ENCODE peak calls at places on chromosome 5, in eight cellular contexts. P is HFFc6, E is astrocyte of the spinal cord, Y is left lobe of liver, J is GM04503, I is IMR-90, G is GM19239, A is HEK293T. L is an unnamed sample.

GRCh38 chr5:66945389-66946349 is 250.9 kb downstream of the CD180 start:
- DNase-seq in P (no peak), E (no peak), Y (no peak), J (no peak), I (peak), G (peak), A (peak), L (no peak)

GRCh38 chr5:176473335-176474006 is 25.3 kb downstream of the FAF2 start:
- DNase-seq in P (peak), E (no peak), Y (no peak), J (no peak), I (peak), G (no peak), A (no peak), L (no peak)

GRCh38 chr5:148484651-148485050 is 100.9 kb downstream of the FBXO38 start:
- DNase-seq in P (peak), E (no peak), Y (no peak), J (no peak), I (no peak), G (no peak), A (no peak), L (no peak)

GRCh38 chr5:177334155-177334551 is 17.3 kb downstream of the LMAN2 start:
- DNase-seq in P (no peak), E (no peak), Y (no peak), J (no peak), I (no peak), G (no peak), A (no peak), L (no peak)

GRCh38 chr5:137214446-137215189 is 284.5 kb downstream of the SPOCK1 start:
- DNase-seq in P (no peak), E (no peak), Y (no peak), J (no peak), I (no peak), G (no peak), A (no peak), L (no peak)

GRCh38 chr5:40630166-40630565 is 49.5 kb upstream of the PTGER4 start:
- DNase-seq in P (no peak), E (no peak), Y (no peak), J (no peak), I (no peak), G (no peak), A (no peak), L (no peak)

GRCh38 chr5:128154943-128155342 is 71.4 kb downstream of the SLC12A2 start:
- DNase-seq in P (no peak), E (no peak), Y (no peak), J (no peak), I (peak), G (no peak), A (no peak), L (no peak)

GRCh38 chr5:142796492-142797109 is 26.4 kb downstream of the ARHGAP26 start:
- DNase-seq in P (no peak), E (no peak), Y (no peak), J (no peak), I (no peak), G (no peak), A (no peak), L (no peak)

GRCh38 chr5:139561655-139562451 is 714 bp downstream of the UBE2D2 start:
- DNase-seq in P (peak), E (peak), Y (no peak), J (no peak), I (peak), G (no peak), A (peak), L (no peak)

GRCh38 chr5:141479776-141480175 is 4.0 kb downstream of the PCDHGC3 start:
- DNase-seq in P (no peak), E (no peak), Y (no peak), J (no peak), I (peak), G (no peak), A (no peak), L (no peak)

GRCh38 chr5:89128097-89128496 is 245.1 kb upstream of the MEF2C start:
- DNase-seq in P (no peak), E (no peak), Y (no peak), J (no peak), I (peak), G (no peak), A (no peak), L (no peak)

GRCh38 chr5:5179079-5179478 is 38.9 kb downstream of the ADAMTS16 start:
- DNase-seq in P (no peak), E (no peak), Y (no peak), J (no peak), I (no peak), G (no peak), A (no peak), L (no peak)

GRCh38 chr5:138725153-138725884 is 27.9 kb upstream of the CTNNA1 start:
- DNase-seq in P (peak), E (peak), Y (no peak), J (no peak), I (peak), G (no peak), A (peak), L (no peak)

GRCh38 chr5:29337030-29337429 is 1856.5 kb upstream of the CDH6 start:
- DNase-seq in P (no peak), E (no peak), Y (no peak), J (no peak), I (no peak), G (no peak), A (no peak), L (no peak)

GRCh38 chr5:76025069-76025468 is 58.1 kb upstream of the SV2C start:
- DNase-seq in P (no peak), E (no peak), Y (no peak), J (no peak), I (no peak), G (no peak), A (no peak), L (no peak)

GRCh38 chr5:118580959-118581358 is 407.4 kb downstream of the DTWD2 start:
- DNase-seq in P (no peak), E (no peak), Y (no peak), J (peak), I (no peak), G (no peak), A (no peak), L (no peak)

GRCh38 chr5:141121563-141121962 is at the start of gene PCDHB4:
- DNase-seq in P (no peak), E (no peak), Y (no peak), J (no peak), I (no peak), G (no peak), A (no peak), L (no peak)

GRCh38 chr5:131530706-131531331 is 104.2 kb downstream of the RAPGEF6 start:
- DNase-seq in P (no peak), E (no peak), Y (no peak), J (no peak), I (peak), G (no peak), A (no peak), L (no peak)

GRCh38 chr5:74685979-74686631 is 1.1 kb downstream of the HEXB start:
- DNase-seq in P (no peak), E (no peak), Y (no peak), J (no peak), I (peak), G (peak), A (no peak), L (no peak)

GRCh38 chr5:123717139-123717538 is 205.2 kb downstream of the CSNK1G3 start:
- DNase-seq in P (peak), E (peak), Y (no peak), J (peak), I (peak), G (no peak), A (no peak), L (no peak)

GRCh38 chr5:174145821-174146220 is 100.3 kb downstream of the NSG2 start:
- DNase-seq in P (no peak), E (no peak), Y (no peak), J (no peak), I (no peak), G (no peak), A (no peak), L (no peak)

GRCh38 chr5:38456657-38457056 is 99.8 kb downstream of the LIFR start:
- DNase-seq in P (no peak), E (no peak), Y (no peak), J (no peak), I (no peak), G (no peak), A (no peak), L (no peak)